ENCODE peak calls at places on chromosomes 12 and 14, in nine cellular contexts. O is right lobe of liver; F is activated T-helper 1 cell treated with Interleukin-2 at 50 U/mL for 16 hours; Q is NT2/D1; L is NB4; B is Right ventricle myocardium superior; D is SW480; V is stimulated activated naive CD4-positive, alpha-beta T cell; I is GM19239. C is an unnamed sample.

GRCh38 chr14:90545966-90546751 is 149.3 kb downstream of the CALM1 start:
- DNase-seq in O (no peak), I (no peak), V (no peak), D (no peak), Q (no peak), L (no peak), B (peak), F (no peak), C (no peak)

GRCh38 chr12:93668919-93669418 is 8.2 kb upstream of the CRADD start:
- DNase-seq in I (peak), F (no peak), B (no peak), O (no peak), L (no peak), D (no peak), V (no peak), Q (no peak), C (peak)

GRCh38 chr12:28536088-28536487 is 345.8 kb downstream of the CCDC91 start:
- DNase-seq in F (no peak), L (peak), Q (no peak), O (no peak), I (no peak), V (no peak), D (no peak), B (no peak), C (no peak)

GRCh38 chr12:3838065-3838464 is 35.1 kb downstream of the PARP11 start:
- DNase-seq in L (peak), I (no peak), V (no peak), B (no peak), O (no peak), D (no peak), F (no peak), Q (no peak), C (no peak)

GRCh38 chr12:9951026-9951652 is 19.0 kb upstream of the CLEC2A start:
- DNase-seq in I (peak), L (peak), F (peak), B (no peak), Q (no peak), O (no peak), D (no peak), V (no peak), C (no peak)

GRCh38 chr12:26666286-26666685 is 166.7 kb downstream of the ITPR2 start:
- DNase-seq in O (no peak), I (no peak), B (no peak), D (no peak), F (no peak), Q (no peak), L (no peak), V (no peak), C (no peak)

GRCh38 chr14:97318380-97318779 is 521.2 kb downstream of the VRK1 start:
- DNase-seq in Q (no peak), I (no peak), V (no peak), D (no peak), L (no peak), O (no peak), B (no peak), F (no peak), C (no peak)

GRCh38 chr14:50816419-50817047 is 14.4 kb downstream of the NIN start:
- DNase-seq in I (no peak), B (no peak), D (no peak), L (no peak), V (no peak), Q (no peak), O (no peak), F (no peak), C (no peak)

GRCh38 chr14:91349481-91350074 is 68.0 kb downstream of the CCDC88C start:
- DNase-seq in L (no peak), D (no peak), B (no peak), Q (no peak), O (no peak), I (no peak), V (peak), F (peak), C (peak)

GRCh38 chr12:1313906-1314305 is 280.5 kb downstream of the FBXL14 start:
- DNase-seq in F (no peak), D (no peak), Q (no peak), L (no peak), I (no peak), V (no peak), O (no peak), B (no peak), C (no peak)

GRCh38 chr14:35342160-35343010 is 50.2 kb downstream of the PSMA6 start:
- DNase-seq in L (no peak), F (no peak), D (no peak), Q (no peak), B (peak), O (no peak), I (no peak), V (no peak), C (no peak)

GRCh38 chr14:78566017-78566858 is 396.1 kb downstream of the NRXN3 start:
- DNase-seq in D (peak), F (peak), I (peak), L (peak), V (no peak), B (peak), O (peak), Q (peak), C (peak)

GRCh38 chr12:38142974-38143373 is 173.6 kb upstream of the ALG10B start:
- DNase-seq in D (no peak), B (no peak), I (no peak), V (no peak), F (no peak), L (no peak), Q (no peak), O (no peak), C (no peak)

GRCh38 chr14:91399868-91400640 is 17.6 kb downstream of the CCDC88C start:
- DNase-seq in O (no peak), Q (no peak), L (no peak), B (no peak), D (no peak), I (no peak), F (no peak), V (peak), C (peak)

GRCh38 chr12:120086801-120087621 is 29.5 kb downstream of the RAB35 start:
- DNase-seq in O (peak), B (peak), D (peak), V (peak), L (peak), Q (peak), F (peak), I (peak), C (peak)

GRCh38 chr14:68890173-68890931 is 88.8 kb downstream of the ACTN1 start:
- DNase-seq in I (no peak), B (no peak), Q (no peak), L (no peak), D (no peak), V (no peak), O (no peak), F (no peak), C (no peak)

GRCh38 chr12:131672941-131673330 is 38.0 kb upstream of the SFSWAP start:
- DNase-seq in O (no peak), L (no peak), Q (no peak), D (no peak), B (no peak), V (no peak), F (no peak), I (no peak), C (no peak)

GRCh38 chr12:124352839-124353238 is 57.9 kb downstream of the RFLNA start:
- DNase-seq in F (no peak), O (peak), D (peak), V (no peak), I (no peak), Q (no peak), B (peak), L (no peak), C (no peak)

GRCh38 chr12:123363385-123363742 is 1.3 kb downstream of the SBNO1 start:
- DNase-seq in V (no peak), Q (no peak), I (no peak), F (no peak), L (no peak), O (no peak), D (no peak), B (no peak), C (peak)

GRCh38 chr12:61107118-61107517 is 1153.1 kb upstream of the USP15 start:
- DNase-seq in D (no peak), F (no peak), L (no peak), Q (no peak), I (no peak), B (no peak), V (no peak), O (no peak), C (no peak)

GRCh38 chr12:45831590-45831989 is 102.1 kb downstream of the ARID2 start:
- DNase-seq in Q (no peak), B (no peak), O (no peak), L (no peak), I (no peak), V (no peak), F (no peak), D (no peak), C (no peak)

GRCh38 chr12:25518512-25518911 is 34.6 kb downstream of the LMNTD1 start:
- DNase-seq in D (no peak), I (peak), L (peak), O (no peak), B (no peak), Q (no peak), F (no peak), V (no peak), C (no peak)

GRCh38 chr12:105876426-105876927 is 262.3 kb downstream of the NUAK1 start:
- DNase-seq in V (no peak), L (no peak), D (no peak), Q (no peak), B (no peak), F (no peak), O (no peak), I (no peak), C (no peak)

GRCh38 chr12:26032290-26032689 is 73.8 kb downstream of the RASSF8 start:
- DNase-seq in V (no peak), F (no peak), D (no peak), L (no peak), Q (no peak), I (no peak), O (no peak), B (no peak), C (no peak)

GRCh38 chr12:106123551-106123991 is 15.2 kb downstream of the NUAK1 start:
- DNase-seq in D (peak), V (no peak), L (no peak), F (no peak), B (peak), I (no peak), Q (no peak), O (no peak), C (no peak)

GRCh38 chr12:12461281-12461922 is 101.3 kb downstream of the DUSP16 start:
- DNase-seq in B (no peak), Q (no peak), L (no peak), V (no peak), D (no peak), O (no peak), F (no peak), I (no peak), C (no peak)

GRCh38 chr12:98532687-98533304 is 17.4 kb downstream of the TMPO start:
- DNase-seq in V (no peak), B (no peak), F (no peak), I (no peak), L (peak), O (no peak), Q (peak), D (peak), C (no peak)

GRCh38 chr14:68853749-68854148 is 60.9 kb upstream of the ZFP36L1 start:
- DNase-seq in L (no peak), O (no peak), D (no peak), I (no peak), B (no peak), V (no peak), F (no peak), Q (no peak), C (no peak)

GRCh38 chr12:94230357-94230905 is 82.1 kb downstream of the PLXNC1 start:
- DNase-seq in I (no peak), D (peak), O (no peak), B (no peak), F (no peak), L (no peak), Q (no peak), V (no peak), C (no peak)

GRCh38 chr12:75923964-75924666 is 107.5 kb downstream of the PHLDA1 start:
- DNase-seq in Q (no peak), V (no peak), O (no peak), B (no peak), L (peak), D (no peak), F (no peak), I (no peak), C (no peak)

GRCh38 chr14:24337824-24338175 is 2.0 kb downstream of the RIPK3 start:
- DNase-seq in Q (no peak), D (no peak), B (no peak), I (no peak), L (no peak), O (no peak), V (no peak), F (no peak), C (no peak)

GRCh38 chr12:94204647-94205247 is 56.4 kb downstream of the PLXNC1 start:
- DNase-seq in L (no peak), V (no peak), D (no peak), Q (no peak), I (no peak), O (no peak), B (no peak), F (no peak), C (no peak)

GRCh38 chr14:90842726-90843125 is 26.5 kb upstream of the TTC7B start:
- DNase-seq in F (no peak), I (no peak), Q (no peak), L (peak), V (no peak), B (no peak), O (no peak), D (no peak), C (no peak)

C was measured in GM10248.